ENCODE peak calls at places on chromosomes 5 and 9, in five cellular contexts. R is body of pancreas, J is astrocyte of the cerebellum, L is PC-9, Y is lower leg skin. C is an unnamed sample.

GRCh38 chr9:684950-685340 is 156.6 kb upstream of the DMRT1 start:
- DNase-seq in J (no peak), R (no peak), Y (no peak), L (no peak), C (no peak)

GRCh38 chr5:69491838-69492390 is 676 bp upstream of the OCLN start:
- DNase-seq in J (no peak), Y (no peak), L (no peak), R (no peak), C (no peak)

GRCh38 chr9:88812938-88813670 is 178.2 kb upstream of the S1PR3 start:
- DNase-seq in R (no peak), Y (no peak), L (no peak), J (no peak), C (no peak)

GRCh38 chr9:99491408-99492259 is 269.6 kb downstream of the SEC61B start:
- DNase-seq in Y (no peak), L (no peak), J (no peak), R (no peak), C (no peak)

GRCh38 chr5:170357853-170358497 is 31.2 kb downstream of the KCNMB1 start:
- DNase-seq in J (no peak), Y (peak), R (peak), L (no peak), C (no peak)

GRCh38 chr5:168995024-168995423 is 305.9 kb downstream of the SLIT3 start:
- DNase-seq in L (no peak), J (no peak), R (no peak), Y (no peak), C (no peak)

GRCh38 chr5:16536246-16536645 is 70.6 kb upstream of the ZNF622 start:
- DNase-seq in J (no peak), R (no peak), L (peak), Y (no peak), C (no peak)

GRCh38 chr9:27394154-27394825 is 97.3 kb upstream of the EQTN start:
- DNase-seq in J (no peak), L (no peak), R (no peak), Y (no peak), C (no peak)

GRCh38 chr5:89055011-89055704 is 172.2 kb upstream of the MEF2C start:
- DNase-seq in Y (no peak), L (no peak), R (no peak), J (no peak), C (no peak)

GRCh38 chr5:38441730-38442573 is 114.5 kb downstream of the LIFR start:
- DNase-seq in L (peak), R (peak), Y (peak), J (peak), C (peak)
- TF ChIP-seq CTCF in L (peak), R (peak), Y (no peak), J (peak), C (peak)

GRCh38 chr5:43852276-43852675 is 249.3 kb downstream of the NNT start:
- DNase-seq in L (no peak), R (no peak), Y (no peak), J (no peak), C (no peak)
- H3K4me3 ChIP-seq in L (no peak), R (no peak), Y (no peak), J (no peak), C (no peak)

GRCh38 chr5:72917371-72917776 is 38.5 kb upstream of the FCHO2 start:
- DNase-seq in R (no peak), J (no peak), L (no peak), Y (no peak), C (no peak)

GRCh38 chr5:72925336-72926010 is 30.4 kb upstream of the FCHO2 start:
- DNase-seq in J (no peak), L (no peak), R (no peak), Y (no peak), C (no peak)

GRCh38 chr5:72921103-72921502 is 34.7 kb upstream of the FCHO2 start:
- DNase-seq in R (no peak), L (no peak), J (no peak), Y (no peak), C (no peak)

GRCh38 chr5:72921886-72922285 is 34.0 kb upstream of the FCHO2 start:
- DNase-seq in J (no peak), L (no peak), Y (no peak), R (no peak), C (no peak)

GRCh38 chr5:72920690-72921089 is 35.2 kb upstream of the FCHO2 start:
- DNase-seq in Y (no peak), R (no peak), J (peak), L (no peak), C (no peak)
- TF ChIP-seq CTCF in Y (no peak), R (peak), J (no peak), L (peak), C (no peak)

DNA sequence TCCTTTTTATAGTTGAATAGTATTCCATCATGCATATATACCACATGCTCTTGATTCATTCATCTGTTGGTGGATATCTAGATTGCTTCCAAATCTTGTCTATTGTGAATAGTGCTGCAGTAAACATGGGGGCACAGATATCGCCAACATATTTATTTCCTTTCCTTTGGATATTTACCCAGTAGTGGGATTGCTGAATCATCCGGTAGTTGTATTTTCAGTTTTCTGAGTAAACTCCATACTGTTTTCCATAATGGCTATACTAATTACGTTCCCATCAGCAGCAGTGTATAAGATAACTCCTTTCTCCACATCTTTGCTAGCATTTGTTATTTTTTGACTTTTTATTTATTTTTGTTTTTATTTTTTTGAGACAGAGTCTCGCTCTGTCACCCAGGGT is 3.3 kb downstream of the SNX2 start:
- DNase-seq in L (no peak), J (no peak), R (no peak), Y (no peak), C (no peak)
- H3K4me3 ChIP-seq in L (no peak), J (no peak), R (no peak), Y (no peak), C (no peak)

DNA sequence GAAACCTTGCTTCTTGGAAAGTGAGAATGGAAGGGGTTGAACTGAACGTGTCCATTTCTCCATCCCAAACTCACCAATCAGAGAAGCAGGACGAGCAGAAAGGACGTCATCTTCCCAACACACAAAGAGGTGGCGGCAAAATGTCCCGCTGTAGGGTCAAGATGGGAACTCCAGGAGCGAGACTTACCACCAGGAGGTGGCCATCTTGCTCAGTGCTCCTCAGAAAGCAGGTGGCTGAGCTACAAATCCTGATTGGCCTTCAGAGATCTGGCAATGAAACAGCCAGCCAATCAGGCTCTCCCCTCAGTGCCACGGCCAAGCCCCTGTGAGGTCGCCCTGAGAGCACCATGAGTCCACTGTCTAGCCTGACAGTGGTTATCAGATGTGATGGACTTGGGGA is 259.0 kb downstream of the NDUFS4 start:
- DNase-seq in Y (no peak), J (no peak), L (no peak), R (no peak), C (no peak)
- TF ChIP-seq CTCF in Y (no peak), J (no peak), L (no peak), R (no peak), C (no peak)

GRCh38 chr9:111897831-111898144 is 1.2 kb downstream of the UGCG start:
- DNase-seq in J (no peak), Y (no peak), L (no peak), R (no peak), C (no peak)

GRCh38 chr9:111902396-111903147 is 6.0 kb downstream of the UGCG start:
- DNase-seq in Y (no peak), J (peak), R (no peak), L (no peak), C (no peak)

GRCh38 chr9:111898331-111899096 is 1.9 kb downstream of the UGCG start:
- DNase-seq in R (no peak), Y (no peak), J (no peak), L (no peak), C (no peak)

GRCh38 chr9:111900934-111901612 is 4.5 kb downstream of the UGCG start:
- DNase-seq in R (no peak), Y (no peak), J (no peak), L (no peak), C (no peak)

DNA sequence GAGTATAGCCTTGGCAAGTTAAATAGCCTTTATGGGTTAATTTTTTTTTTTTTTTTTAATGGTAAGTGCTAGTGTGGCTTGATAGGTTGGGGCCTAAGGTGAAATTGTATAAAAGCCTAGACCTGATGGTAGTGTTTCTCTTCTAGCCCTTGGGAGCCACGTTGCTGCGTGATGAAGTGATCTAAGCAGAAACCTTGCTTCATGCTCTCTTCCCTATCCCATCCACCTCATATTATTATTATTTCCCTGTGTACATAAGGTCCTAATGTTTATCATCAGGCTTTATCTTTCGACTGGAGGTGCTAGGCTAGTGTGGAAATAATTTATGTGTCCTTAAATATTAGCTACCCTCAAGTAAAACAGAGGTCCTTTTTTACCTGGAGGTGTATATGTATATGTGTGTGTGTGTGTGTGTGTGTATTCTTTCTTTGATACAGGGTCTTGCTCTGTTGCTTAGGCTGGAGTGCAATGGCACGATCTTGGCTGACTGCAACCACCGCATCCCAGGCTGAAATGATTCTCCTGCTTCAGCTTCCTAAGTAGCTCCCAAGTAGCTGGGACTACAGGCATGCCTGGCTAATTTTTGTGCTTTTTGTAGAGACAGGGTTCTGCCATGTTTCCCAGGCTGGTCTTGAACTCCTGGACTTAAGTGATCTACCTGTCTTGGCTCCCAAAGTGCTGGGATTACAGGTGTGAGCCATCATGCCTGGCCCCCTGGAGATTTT is 3.6 kb downstream of the UGCG start:
- DNase-seq in L (no peak), Y (no peak), R (no peak), J (no peak), C (no peak)
- H3K4me3 ChIP-seq in L (peak), Y (no peak), R (no peak), J (peak), C (peak)

DNA sequence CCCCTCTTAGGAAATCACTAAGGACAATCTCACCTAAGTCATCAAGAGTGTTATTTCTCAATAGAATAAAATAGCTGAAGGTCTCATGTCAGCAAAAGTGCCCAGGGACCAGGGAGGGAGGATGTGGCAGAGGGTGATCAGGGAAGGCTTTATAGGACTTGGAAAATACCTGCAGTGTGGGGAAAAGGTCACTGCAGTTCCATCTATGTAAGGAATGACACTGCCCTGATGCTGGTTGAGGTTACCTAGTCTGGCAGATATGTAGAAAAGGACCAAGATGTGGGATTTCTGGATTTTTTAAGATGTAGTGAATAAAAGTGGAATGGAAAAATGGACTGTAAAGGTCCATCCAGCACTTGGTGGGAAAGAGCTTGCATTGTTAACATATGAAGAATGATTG is 18.3 kb downstream of the PRDM9 start:
- DNase-seq in R (no peak), J (no peak), L (no peak), Y (no peak), C (no peak)
- TF ChIP-seq CTCF in R (no peak), J (no peak), L (no peak), Y (no peak), C (no peak)

DNA sequence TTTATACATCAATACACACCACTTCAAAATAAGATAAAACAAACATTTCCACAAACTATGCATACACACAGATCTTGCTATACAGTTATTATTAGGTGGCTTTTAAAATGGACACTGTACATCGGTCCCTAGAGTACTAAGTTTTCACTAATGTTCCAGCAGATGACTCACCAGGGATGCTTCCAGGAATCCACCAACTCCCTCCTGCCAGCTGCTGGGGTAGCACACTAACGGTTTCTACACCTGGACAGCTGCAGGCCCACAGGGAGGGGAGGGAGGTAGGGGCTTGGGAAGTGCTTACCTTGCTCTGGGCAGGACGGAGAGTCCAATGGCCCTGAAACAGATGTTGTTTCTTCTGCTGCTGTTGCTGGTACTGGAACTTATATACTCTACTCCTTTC is at the start of gene IL12B:
- DNase-seq in R (no peak), Y (no peak), L (no peak), J (no peak), C (no peak)
- H3K4me3 ChIP-seq in R (no peak), Y (no peak), L (peak), J (peak), C (peak)

GRCh38 chr5:865168-865521 is 14.4 kb upstream of the ZDHHC11 start:
- DNase-seq in Y (no peak), L (no peak), R (no peak), J (no peak), C (no peak)
- TF ChIP-seq CTCF in Y (no peak), L (no peak), R (no peak), J (no peak), C (no peak)

DNA sequence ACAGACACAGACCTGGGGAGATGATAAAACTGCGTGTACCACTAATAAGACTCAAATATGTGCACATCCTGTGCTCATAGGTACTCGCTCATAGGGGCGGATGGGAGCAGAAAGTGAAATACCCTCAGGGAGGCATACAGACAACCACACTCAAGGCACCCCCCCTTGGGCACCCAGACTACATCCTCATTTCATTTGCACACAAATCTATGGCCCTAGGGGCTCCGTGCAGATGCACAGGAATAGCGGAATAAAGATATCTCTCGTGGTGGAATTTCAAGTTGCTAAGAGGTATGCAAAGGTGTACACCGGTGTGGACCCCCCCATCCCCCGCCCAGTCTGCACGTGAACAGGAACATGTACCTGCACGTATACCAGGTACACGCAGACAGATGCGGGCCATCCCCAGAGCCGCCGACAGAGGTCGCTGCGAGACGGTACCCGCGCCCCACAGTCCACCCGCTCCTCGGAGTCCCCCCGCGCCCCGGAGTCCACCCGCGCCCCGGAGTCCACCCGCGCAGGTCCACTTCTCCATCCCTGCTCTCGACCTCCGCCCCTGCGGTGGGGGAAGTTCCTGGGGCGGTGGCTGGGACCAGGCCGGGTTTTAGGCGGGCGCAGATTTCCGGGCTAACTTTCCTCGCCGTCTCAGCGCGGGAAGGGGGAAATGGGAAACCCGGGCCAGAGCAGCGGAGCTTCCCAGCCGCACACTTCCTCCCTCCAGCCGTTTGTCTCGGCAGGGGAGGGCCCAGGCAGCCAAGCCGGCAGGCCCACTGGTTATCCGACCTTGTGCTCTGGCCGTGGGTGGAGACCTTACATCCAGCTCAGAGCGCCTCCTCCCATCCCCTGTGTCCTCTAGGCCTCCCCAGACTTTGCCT is 1.0 kb upstream of the IL12B start:
- DNase-seq in L (peak), J (no peak), Y (peak), R (peak), C (no peak)
- H3K4me3 ChIP-seq in L (peak), J (peak), Y (no peak), R (no peak), C (peak)

C was measured in AG09309.